ENCODE peak calls at places on chromosomes 12 and 14, in nine cellular contexts. L, Y, G, M, B, I, V, E and N are unnamed samples.

GRCh38 chr12:57832966-57833365 is 13.6 kb downstream of the CTDSP2 start:
- DNase-seq in L (no peak), E (peak; percentile 22), M (no peak), I (no peak), G (no peak), V (no peak), B (no peak), Y (peak; percentile 88), N (no peak)

GRCh38 chr12:6954754-6955461 is 3.8 kb downstream of the PTPN6 start:
- DNase-seq in V (no peak), B (peak; percentile 6), E (no peak), I (no peak), G (no peak), L (no peak), M (no peak), Y (no peak), N (no peak)

GRCh38 chr12:47987411-47988072 is 16.7 kb downstream of the COL2A1 start:
- DNase-seq in V (no peak), L (no peak), G (no peak), B (no peak), I (peak; percentile 43), M (no peak), Y (no peak), E (no peak), N (no peak)

GRCh38 chr12:46005151-46005797 is 14.9 kb upstream of the SCAF11 start:
- DNase-seq in L (peak; percentile 32), M (no peak), E (no peak), I (peak; percentile 34), G (no peak), B (no peak), V (no peak), Y (no peak), N (no peak)

GRCh38 chr14:19823178-19823577 is 19.6 kb downstream of the OR4N2 start:
- DNase-seq in Y (no peak), I (no peak), G (no peak), V (no peak), E (no peak), M (no peak), L (no peak), B (no peak), N (no peak)

GRCh38 chr12:57103856-57104255 is 7.3 kb downstream of the STAT6 start:
- DNase-seq in I (no peak), E (no peak), V (no peak), G (no peak), B (no peak), Y (no peak), M (no peak), L (no peak), N (no peak)

GRCh38 chr14:93332032-93332852 is 594 bp downstream of the BTBD7 start:
- DNase-seq in G (peak; percentile 47), B (peak; percentile 67), M (peak; percentile 69), V (peak; percentile 45), I (peak; percentile 49), L (peak; percentile 69), E (peak; percentile 74), Y (peak; percentile 85), N (peak; percentile 36)

GRCh38 chr12:4821000-4821399 is 88.7 kb upstream of the KCNA1 start:
- DNase-seq in B (no peak), M (no peak), E (no peak), G (no peak), I (no peak), Y (no peak), L (no peak), V (no peak), N (no peak)

GRCh38 chr12:116427200-116427932 is 131.8 kb upstream of the MAP1LC3B2 start:
- DNase-seq in G (no peak), E (peak; percentile 97), Y (peak; percentile 65), V (no peak), L (no peak), B (no peak), I (no peak), M (no peak), N (no peak)

GRCh38 chr14:58535084-58535483 is 102.7 kb upstream of the DACT1 start:
- DNase-seq in G (no peak), L (no peak), Y (no peak), M (no peak), B (no peak), V (no peak), I (peak; percentile 12), E (no peak), N (no peak)

GRCh38 chr12:93946542-93947150 is 201.7 kb upstream of the PLXNC1 start:
- DNase-seq in Y (no peak), I (peak; percentile 56), M (no peak), B (no peak), V (no peak), L (no peak), G (no peak), E (no peak), N (peak; percentile 21)

GRCh38 chr12:96063046-96063445 is 27.7 kb upstream of the LTA4H start:
- DNase-seq in B (no peak), I (peak; percentile 25), G (no peak), Y (no peak), E (no peak), V (no peak), M (no peak), L (peak; percentile 25), N (no peak)

GRCh38 chr14:69059658-69060648 is 80.9 kb upstream of the ACTN1 start:
- DNase-seq in E (no peak), B (no peak), Y (no peak), M (no peak), I (peak; percentile 99), G (peak; percentile 50), V (no peak), L (no peak), N (peak; percentile 67)
- H3K27ac ChIP-seq in E (no peak overlapping the region), B (peak overlapping the region; percentile 23), Y (no peak overlapping the region), M (no peak overlapping the region), I (peak overlapping the region; percentile 93), G (peak overlapping the region; percentile 55), V (no peak overlapping the region), L (no peak overlapping the region), N (no peak overlapping the region)

DNA sequence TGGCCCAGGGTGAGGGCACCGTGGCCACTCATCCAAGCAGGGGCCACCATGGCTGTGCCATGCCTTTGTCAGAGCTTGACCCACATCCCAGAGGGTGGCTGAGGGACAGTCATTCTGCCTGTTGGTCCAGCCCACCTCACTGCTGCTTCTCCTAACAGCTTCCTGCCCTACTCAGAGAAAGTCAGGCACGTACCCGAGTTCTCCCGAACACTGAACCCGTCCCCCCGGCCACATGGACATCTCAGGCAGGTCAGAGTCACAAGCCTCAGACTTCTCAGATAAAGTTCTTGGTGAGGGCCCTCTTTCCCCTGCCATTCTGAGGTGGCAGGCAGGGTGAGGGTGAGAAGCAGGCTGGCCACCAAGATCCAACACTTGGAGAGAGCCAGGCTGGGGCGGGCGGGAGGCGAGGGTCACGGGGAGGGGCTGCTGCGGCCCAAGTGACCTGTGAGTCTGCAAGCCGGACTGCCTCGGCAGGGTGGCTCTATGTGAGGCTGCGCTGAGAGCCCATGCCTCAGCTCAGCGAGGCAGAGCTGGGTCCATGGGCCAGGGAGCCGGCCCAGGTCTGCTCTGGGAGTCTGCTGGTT is 317.8 kb downstream of the TMEM121 start:
- DNase-seq in V (no peak), Y (no peak), E (no peak), G (peak; percentile 10), B (peak; percentile 9), I (no peak), L (peak; percentile 0), M (no peak), N (no peak)
- TF ChIP-seq CTCF in V (no peak), Y (no peak), E (no peak), G (no peak), B (no peak), I (no peak), L (no peak), M (no peak), N (no peak)

GRCh38 chr14:55115861-55116245 is 13.2 kb upstream of the LGALS3 start:
- DNase-seq in E (no peak), B (no peak), V (no peak), L (no peak), M (no peak), I (no peak), Y (no peak), G (no peak), N (no peak)

GRCh38 chr14:55114720-55115119 is 14.3 kb upstream of the LGALS3 start:
- DNase-seq in I (no peak), G (no peak), L (no peak), B (no peak), Y (no peak), M (no peak), V (no peak), E (no peak), N (no peak)

GRCh38 chr14:55117816-55118441 is 11.1 kb upstream of the LGALS3 start:
- DNase-seq in M (no peak), G (no peak), B (no peak), L (no peak), E (no peak), V (peak; percentile 61), Y (no peak), I (no peak), N (no peak)

GRCh38 chr14:55115433-55115832 is 13.6 kb upstream of the LGALS3 start:
- DNase-seq in V (no peak), M (no peak), E (no peak), G (no peak), L (no peak), B (no peak), I (no peak), Y (no peak), N (no peak)

DNA sequence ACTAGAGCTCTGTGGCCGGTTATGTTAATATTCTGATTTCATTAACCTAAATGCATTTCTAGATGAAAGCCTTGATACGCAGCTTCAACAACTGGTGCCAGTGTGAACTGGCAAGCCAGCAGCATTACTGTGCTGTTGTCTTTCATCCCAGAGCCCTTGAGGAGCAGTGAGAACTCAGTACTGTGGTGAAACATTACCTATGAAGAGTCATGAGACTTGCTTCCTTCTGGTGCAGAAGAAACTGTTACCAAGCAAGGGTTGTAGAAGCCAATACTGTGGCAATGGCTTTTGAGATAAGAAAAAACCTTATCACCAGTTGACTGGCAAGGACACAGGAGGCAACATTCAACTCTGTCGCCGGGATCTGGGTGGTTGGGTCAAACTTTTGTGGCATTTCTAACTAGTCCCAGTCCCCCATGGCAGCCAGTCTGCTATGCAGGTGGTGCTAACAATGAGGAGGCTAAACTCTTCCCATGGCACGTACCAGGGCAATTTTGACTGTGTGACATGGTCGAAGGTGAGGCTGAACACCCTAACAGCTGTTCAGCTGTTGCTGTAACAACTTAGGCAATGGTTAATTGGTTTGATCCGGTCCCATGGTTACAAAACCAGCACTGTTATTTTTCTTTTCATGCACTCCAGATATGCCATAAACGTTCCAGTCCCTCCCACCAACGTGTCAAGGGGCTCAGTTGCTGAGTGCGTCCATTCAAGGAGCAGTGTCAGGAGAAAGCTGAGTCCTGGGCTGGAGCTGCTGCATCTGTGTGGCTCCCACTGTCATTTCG is 12.6 kb upstream of the LGALS3 start:
- DNase-seq in Y (no peak), E (no peak), M (no peak), B (no peak), L (no peak), I (no peak), V (no peak), G (no peak), N (no peak)
- H3K27ac ChIP-seq in Y (no peak overlapping the region), E (no peak overlapping the region), M (peak overlapping the region; percentile 93), B (peak overlapping the region; percentile 32), L (no peak overlapping the region), I (no peak overlapping the region), V (peak overlapping the region; percentile 16), G (no peak overlapping the region), N (peak overlapping the region; percentile 73)

DNA sequence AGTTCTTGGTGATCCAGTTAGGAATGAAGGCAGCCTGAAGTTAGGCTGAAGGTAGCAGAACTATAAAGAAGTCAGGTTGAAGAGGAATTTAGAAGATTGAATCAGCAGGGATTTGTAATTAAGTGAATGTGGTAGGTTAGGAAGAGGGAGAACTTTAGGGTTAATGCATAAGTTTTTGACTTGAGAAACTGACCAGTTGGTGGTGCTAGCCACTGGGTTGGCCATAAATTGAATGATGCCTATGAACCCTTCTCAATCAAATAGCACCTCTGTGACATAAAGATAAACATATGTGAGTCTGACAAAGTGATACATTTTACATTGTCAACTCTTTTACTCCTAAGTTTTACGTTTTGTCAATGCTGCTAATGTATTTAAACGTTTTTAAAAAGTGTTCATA is 290.6 kb upstream of the NAV3 start:
- DNase-seq in B (no peak), V (no peak), M (no peak), E (no peak), Y (no peak), I (no peak), G (no peak), L (no peak), N (no peak)
- TF ChIP-seq CTCF in B (no peak), V (no peak), M (no peak), E (peak; percentile 55), Y (peak; percentile 25), I (peak; percentile 26), G (no peak), L (no peak), N (no peak)